ENCODE peak calls at places on chromosome 6, in eight cellular contexts. Z is pancreas; E is lower leg skin; K is psoas muscle; O is hepatocyte; I is bronchial epithelial cell; U is fibroblast of pulmonary artery; L is CD8-positive, alpha-beta T cell. G is an unnamed sample.

GRCh38 chr6:129006685-129007514 is 124.0 kb downstream of the LAMA2 start:
- DNase-seq in Z (no peak), E (no peak), K (no peak), O (no peak), I (peak), U (peak), L (no peak), G (no peak)

GRCh38 chr6:117624869-117625481 is 22.7 kb upstream of the GOPC start:
- DNase-seq in Z (no peak), E (no peak), K (no peak), O (no peak), I (no peak), U (no peak), L (no peak), G (no peak)

GRCh38 chr6:84524636-84525035 is 239.8 kb downstream of the TBX18 start:
- DNase-seq in Z (no peak), E (no peak), K (no peak), O (no peak), I (peak), U (no peak), L (no peak), G (no peak)

GRCh38 chr6:151842816-151843215 is 35.3 kb downstream of the ESR1 start:
- DNase-seq in Z (no peak), E (no peak), K (no peak), O (no peak), I (peak), U (no peak), L (no peak), G (no peak)

GRCh38 chr6:152380993-152381898 is 255.9 kb downstream of the SYNE1 start:
- DNase-seq in Z (peak), E (peak), K (peak), O (peak), I (peak), U (peak), L (no peak), G (peak)

GRCh38 chr6:154805288-154805911 is 72.2 kb downstream of the SCAF8 start:
- DNase-seq in Z (no peak), E (no peak), K (no peak), O (peak), I (peak), U (peak), L (no peak), G (no peak)

GRCh38 chr6:89481695-89482094 is 48.7 kb downstream of the ANKRD6 start:
- DNase-seq in Z (no peak), E (no peak), K (no peak), O (no peak), I (no peak), U (no peak), L (no peak), G (no peak)

GRCh38 chr6:142680308-142680707 is 264.7 kb downstream of the HIVEP2 start:
- DNase-seq in Z (no peak), E (no peak), K (no peak), O (no peak), I (peak), U (peak), L (no peak), G (no peak)

GRCh38 chr6:80769101-80769500 is 662.6 kb downstream of the BCKDHB start:
- DNase-seq in Z (no peak), E (no peak), K (no peak), O (no peak), I (no peak), U (no peak), L (no peak), G (no peak)

GRCh38 chr6:119978274-119978889 is 628.8 kb upstream of the MAN1A1 start:
- DNase-seq in Z (no peak), E (no peak), K (no peak), O (peak), I (peak), U (peak), L (no peak), G (no peak)

GRCh38 chr6:121826156-121826810 is 390.8 kb downstream of the GJA1 start:
- DNase-seq in Z (no peak), E (no peak), K (no peak), O (peak), I (peak), U (peak), L (no peak), G (no peak)

GRCh38 chr6:29995346-29995777 is 53.0 kb downstream of the HLA-A start:
- DNase-seq in Z (no peak), E (no peak), K (no peak), O (no peak), I (peak), U (peak), L (no peak), G (no peak)

GRCh38 chr6:30826961-30827342 is 57.4 kb upstream of the DDR1 start:
- DNase-seq in Z (peak), E (no peak), K (peak), O (peak), I (peak), U (no peak), L (no peak), G (no peak)

GRCh38 chr6:142433419-142433818 is 131.6 kb downstream of the ADGRG6 start:
- DNase-seq in Z (no peak), E (no peak), K (no peak), O (no peak), I (no peak), U (no peak), L (no peak), G (no peak)

GRCh38 chr6:20334334-20334733 is 67.3 kb upstream of the E2F3 start:
- DNase-seq in Z (no peak), E (no peak), K (no peak), O (no peak), I (no peak), U (no peak), L (no peak), G (no peak)

GRCh38 chr6:23823421-23823820 is 302.6 kb upstream of the NRSN1 start:
- DNase-seq in Z (no peak), E (no peak), K (no peak), O (no peak), I (no peak), U (no peak), L (no peak), G (no peak)

GRCh38 chr6:28351493-28351925 is 1.8 kb downstream of the ZKSCAN3 start:
- DNase-seq in Z (no peak), E (no peak), K (no peak), O (no peak), I (no peak), U (no peak), L (no peak), G (no peak)

GRCh38 chr6:63307581-63308246 is 12.1 kb downstream of the LGSN start:
- DNase-seq in Z (no peak), E (no peak), K (no peak), O (peak), I (peak), U (peak), L (no peak), G (no peak)

GRCh38 chr6:139577124-139577800 is 202.8 kb upstream of the CITED2 start:
- DNase-seq in Z (peak), E (no peak), K (no peak), O (no peak), I (peak), U (no peak), L (no peak), G (no peak)

GRCh38 chr6:30741789-30742315 is 635 bp downstream of the FLOT1 start:
- DNase-seq in Z (no peak), E (no peak), K (no peak), O (peak), I (no peak), U (no peak), L (no peak), G (no peak)

GRCh38 chr6:69343856-69344255 is 453.0 kb downstream of the LMBRD1 start:
- DNase-seq in Z (no peak), E (no peak), K (no peak), O (peak), I (no peak), U (peak), L (no peak), G (no peak)

GRCh38 chr6:41306187-41306854 is 19.8 kb upstream of the TREM1 start:
- DNase-seq in Z (no peak), E (no peak), K (no peak), O (peak), I (peak), U (peak), L (no peak), G (no peak)

GRCh38 chr6:111566222-111566717 is 39.4 kb downstream of the TRAF3IP2 start:
- DNase-seq in Z (no peak), E (no peak), K (no peak), O (no peak), I (no peak), U (no peak), L (no peak), G (no peak)

GRCh38 chr6:7675353-7675945 is 50.5 kb upstream of the BMP6 start:
- DNase-seq in Z (no peak), E (no peak), K (no peak), O (no peak), I (no peak), U (no peak), L (no peak), G (no peak)

GRCh38 chr6:6384520-6384919 is 64.1 kb upstream of the F13A1 start:
- DNase-seq in Z (no peak), E (no peak), K (no peak), O (no peak), I (no peak), U (no peak), L (no peak), G (no peak)

GRCh38 chr6:123210645-123211044 is 214.6 kb downstream of the CLVS2 start:
- DNase-seq in Z (no peak), E (no peak), K (no peak), O (no peak), I (no peak), U (no peak), L (no peak), G (no peak)

GRCh38 chr6:131173680-131174079 is 38.4 kb downstream of the AKAP7 start:
- DNase-seq in Z (no peak), E (no peak), K (no peak), O (no peak), I (no peak), U (peak), L (no peak), G (no peak)

GRCh38 chr6:46949662-46950280 is 28.0 kb upstream of the ADGRF5 start:
- DNase-seq in Z (no peak), E (no peak), K (peak), O (no peak), I (no peak), U (peak), L (no peak), G (no peak)

GRCh38 chr6:168171673-168172352 is 92.8 kb upstream of the FRMD1 start:
- DNase-seq in Z (no peak), E (no peak), K (no peak), O (no peak), I (no peak), U (no peak), L (no peak), G (no peak)

GRCh38 chr6:82410151-82410621 is 46.6 kb downstream of the TPBG start:
- DNase-seq in Z (no peak), E (no peak), K (no peak), O (no peak), I (peak), U (peak), L (no peak), G (no peak)

GRCh38 chr6:50657513-50657912 is 55.8 kb upstream of the TFAP2D start:
- DNase-seq in Z (no peak), E (no peak), K (no peak), O (no peak), I (no peak), U (no peak), L (no peak), G (no peak)

GRCh38 chr6:50653253-50653652 is 60.1 kb upstream of the TFAP2D start:
- DNase-seq in Z (no peak), E (no peak), K (no peak), O (no peak), I (no peak), U (no peak), L (no peak), G (no peak)

GRCh38 chr6:50654155-50654554 is 59.2 kb upstream of the TFAP2D start:
- DNase-seq in Z (no peak), E (no peak), K (no peak), O (no peak), I (peak), U (no peak), L (no peak), G (no peak)

GRCh38 chr6:50658561-50658960 is 54.8 kb upstream of the TFAP2D start:
- DNase-seq in Z (no peak), E (no peak), K (no peak), O (no peak), I (no peak), U (no peak), L (no peak), G (no peak)

DNA sequence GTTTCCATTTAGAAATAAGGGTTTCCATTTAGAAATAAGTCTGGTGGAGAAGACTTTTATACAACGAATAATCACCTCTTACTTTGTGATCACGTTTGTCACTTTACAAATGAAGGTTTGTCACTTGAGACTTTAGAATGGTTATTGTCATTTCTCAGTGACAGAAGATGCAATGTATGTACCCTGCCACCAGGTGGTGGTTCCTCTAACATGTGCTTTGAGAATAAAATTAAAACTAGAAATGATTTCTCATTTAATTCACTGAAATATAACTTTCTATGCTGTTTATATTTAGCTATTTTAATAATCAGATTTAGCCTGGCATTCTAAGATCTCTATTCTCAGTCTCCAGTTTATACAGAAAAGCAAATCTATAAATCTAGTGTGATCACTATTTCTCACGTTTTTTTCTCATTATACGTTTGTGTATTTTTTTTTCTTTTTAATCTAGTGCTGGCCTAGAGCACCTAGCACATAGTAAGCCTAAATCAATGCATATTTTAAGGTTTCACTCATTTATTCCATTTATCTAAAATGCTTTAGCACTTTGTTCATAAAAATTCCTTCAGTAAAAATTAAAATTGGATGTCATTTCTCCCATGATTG is 57.4 kb upstream of the TFAP2D start:
- DNase-seq in Z (no peak), E (no peak), K (no peak), O (peak), I (peak), U (peak), L (no peak), G (no peak)
- TF ChIP-seq CTCF in Z (peak), E (no peak), K (peak), O (peak), I (peak), U (peak), L (no peak), G (peak)

GRCh38 chr6:137740347-137740746 is 126.7 kb upstream of the TNFAIP3 start:
- DNase-seq in Z (no peak), E (no peak), K (no peak), O (no peak), I (no peak), U (peak), L (no peak), G (no peak)
- TF ChIP-seq CTCF in Z (no peak), E (no peak), K (no peak), O (no peak), I (no peak), U (no peak), L (no peak), G (no peak)

DNA sequence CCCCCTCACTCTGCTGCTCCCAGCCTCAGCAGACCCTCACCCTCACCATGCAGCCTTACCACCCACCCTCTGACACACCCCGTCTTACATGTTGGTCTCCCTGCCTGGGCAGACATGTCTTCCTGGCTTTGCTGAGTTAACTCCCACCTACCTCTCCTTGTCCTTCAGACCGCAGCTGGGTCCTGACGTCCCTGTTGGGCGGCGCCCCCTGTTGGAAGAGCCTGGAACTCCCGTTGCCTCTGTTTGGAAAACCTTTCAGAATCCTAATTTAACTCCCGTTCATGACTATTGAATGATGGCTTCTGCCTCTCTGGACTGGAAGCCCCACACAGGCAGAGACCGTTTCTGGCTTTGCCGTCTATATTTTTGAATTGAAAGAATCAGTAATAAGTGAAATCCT is 245.1 kb downstream of the MYLK4 start:
- DNase-seq in Z (no peak), E (no peak), K (no peak), O (no peak), I (no peak), U (no peak), L (no peak), G (peak)
- TF ChIP-seq CTCF in Z (no peak), E (no peak), K (no peak), O (peak), I (peak), U (peak), L (no peak), G (peak)

GRCh38 chr6:49606696-49607390 is 29.8 kb downstream of the RHAG start:
- DNase-seq in Z (no peak), E (no peak), K (no peak), O (peak), I (peak), U (peak), L (no peak), G (peak)
- TF ChIP-seq CTCF in Z (peak), E (no peak), K (peak), O (peak), I (peak), U (peak), L (peak), G (peak)

GRCh38 chr6:67717281-67717680 is 917.8 kb upstream of the ADGRB3 start:
- DNase-seq in Z (no peak), E (no peak), K (no peak), O (no peak), I (no peak), U (peak), L (no peak), G (no peak)
- TF ChIP-seq CTCF in Z (no peak), E (no peak), K (no peak), O (no peak), I (no peak), U (no peak), L (no peak), G (no peak)

DNA sequence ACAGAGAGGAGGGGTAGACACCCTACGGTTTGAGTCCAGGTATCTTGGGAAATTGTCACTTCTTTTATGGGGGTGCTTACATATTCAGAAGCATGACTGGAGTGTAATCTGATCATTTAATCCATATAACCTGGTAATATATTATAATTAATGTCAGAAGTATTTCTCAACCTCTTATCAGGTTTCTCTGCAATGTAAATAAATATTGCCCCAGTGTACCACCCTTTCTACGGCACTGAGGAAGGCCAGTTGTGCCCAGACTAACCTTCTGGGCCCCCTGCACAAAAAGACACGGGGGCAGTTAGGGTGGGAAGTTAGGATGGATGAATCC is 2.5 kb upstream of the SLC22A2 start:
- DNase-seq in Z (no peak), E (no peak), K (no peak), O (no peak), I (no peak), U (no peak), L (no peak), G (no peak)
- TF ChIP-seq CTCF in Z (no peak), E (no peak), K (no peak), O (no peak), I (no peak), U (no peak), L (no peak), G (no peak)

GRCh38 chr6:156379946-156380707 is 397.1 kb upstream of the ARID1B start:
- DNase-seq in Z (no peak), E (no peak), K (no peak), O (peak), I (no peak), U (peak), L (no peak), G (no peak)
- TF ChIP-seq CTCF in Z (no peak), E (no peak), K (no peak), O (no peak), I (no peak), U (no peak), L (no peak), G (no peak)

GRCh38 chr6:51509597-51509996 is 577.8 kb downstream of the PKHD1 start:
- DNase-seq in Z (no peak), E (no peak), K (no peak), O (no peak), I (no peak), U (no peak), L (no peak), G (no peak)

GRCh38 chr6:51513891-51514290 is 573.5 kb downstream of the PKHD1 start:
- DNase-seq in Z (no peak), E (no peak), K (no peak), O (no peak), I (peak), U (no peak), L (no peak), G (no peak)

GRCh38 chr6:51514396-51515051 is 572.9 kb downstream of the PKHD1 start:
- DNase-seq in Z (no peak), E (no peak), K (no peak), O (peak), I (peak), U (no peak), L (no peak), G (no peak)

GRCh38 chr6:51511081-51511480 is 576.3 kb downstream of the PKHD1 start:
- DNase-seq in Z (no peak), E (no peak), K (no peak), O (no peak), I (no peak), U (no peak), L (no peak), G (no peak)

DNA sequence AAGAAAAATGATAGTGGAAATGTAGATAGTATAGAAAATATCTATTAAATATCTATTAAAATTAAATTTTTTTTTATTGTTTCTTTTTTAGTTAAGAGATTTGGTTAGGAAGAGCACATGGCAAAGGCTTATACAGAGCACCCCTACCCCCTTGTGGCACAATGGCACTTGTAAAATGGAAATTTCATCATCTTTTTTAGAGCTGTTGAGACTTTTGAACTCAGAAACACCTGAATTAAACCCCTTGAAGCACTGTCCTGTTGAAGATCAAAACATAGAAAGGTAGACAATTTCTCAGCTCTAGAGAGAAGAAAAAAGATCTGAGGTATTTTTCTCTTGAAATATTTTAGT is 572.4 kb downstream of the PKHD1 start:
- DNase-seq in Z (no peak), E (no peak), K (no peak), O (no peak), I (peak), U (no peak), L (no peak), G (no peak)
- TF ChIP-seq CTCF in Z (no peak), E (no peak), K (no peak), O (peak), I (peak), U (no peak), L (no peak), G (peak)

G was measured in neural crest cell.